ENCODE peak calls at places on chromosomes 7 and 10, in six cellular contexts. One of them, this sample, is unnamed. For H3K4me1, the result is how much of the 10 kb centered on the place peaks cover.

GRCh38 chr7:48299580-48300169 is 128.4 kb downstream of the ABCA13 start:
- DNase-seq in K562: peak
- DNase-seq in transverse colon: peak
- DNase-seq in A549: peak
- DNase-seq in H1: no peak
- DNase-seq in GM12878: peak
- DNase-seq in this sample: no peak

GRCh38 chr10:78774999-78775711 is 293.6 kb upstream of the ZMIZ1 start:
- DNase-seq in K562: no peak
- DNase-seq in transverse colon: no peak
- DNase-seq in A549: no peak
- DNase-seq in H1: no peak
- DNase-seq in GM12878: no peak
- DNase-seq in this sample: no peak

GRCh38 chr7:104841798-104842197 is 172.2 kb upstream of the KMT2E start:
- DNase-seq in K562: peak
- DNase-seq in transverse colon: no peak
- DNase-seq in A549: no peak
- DNase-seq in H1: no peak
- DNase-seq in GM12878: no peak
- DNase-seq in this sample: no peak

GRCh38 chr7:18174996-18175395 is 147.3 kb upstream of the PRPS1L1 start:
- DNase-seq in K562: peak
- DNase-seq in transverse colon: no peak
- DNase-seq in A549: no peak
- DNase-seq in H1: no peak
- DNase-seq in GM12878: no peak
- DNase-seq in this sample: no peak

GRCh38 chr7:6730343-6730633 is 23.5 kb upstream of the ZNF12 start:
- DNase-seq in K562: peak
- DNase-seq in transverse colon: no peak
- DNase-seq in A549: no peak
- DNase-seq in H1: no peak
- DNase-seq in GM12878: no peak
- DNase-seq in this sample: no peak

GRCh38 chr7:132491546-132491945 is 84.7 kb downstream of the PLXNA4 start:
- DNase-seq in K562: no peak
- DNase-seq in transverse colon: no peak
- DNase-seq in A549: no peak
- DNase-seq in H1: no peak
- DNase-seq in GM12878: no peak
- DNase-seq in this sample: no peak

GRCh38 chr7:132207782-132208181 is 368.5 kb downstream of the PLXNA4 start:
- DNase-seq in K562: no peak
- DNase-seq in transverse colon: no peak
- DNase-seq in A549: no peak
- DNase-seq in H1: no peak
- DNase-seq in GM12878: no peak
- DNase-seq in this sample: no peak

GRCh38 chr10:127259385-127259784 is 63.0 kb upstream of the INSYN2A start:
- DNase-seq in K562: no peak
- DNase-seq in transverse colon: no peak
- DNase-seq in A549: no peak
- DNase-seq in H1: no peak
- DNase-seq in GM12878: no peak
- DNase-seq in this sample: no peak

GRCh38 chr10:15227611-15228372 is 59.3 kb upstream of the NMT2 start:
- DNase-seq in K562: no peak
- DNase-seq in transverse colon: no peak
- DNase-seq in A549: no peak
- DNase-seq in H1: no peak
- DNase-seq in GM12878: no peak
- DNase-seq in this sample: no peak

GRCh38 chr10:29862926-29863614 is 196.3 kb downstream of the JCAD start:
- DNase-seq in K562: no peak
- DNase-seq in transverse colon: no peak
- DNase-seq in A549: peak
- DNase-seq in H1: no peak
- DNase-seq in GM12878: no peak
- DNase-seq in this sample: no peak

GRCh38 chr10:24722676-24723385 is 856 bp downstream of the ARHGAP21 start:
- DNase-seq in K562: peak
- DNase-seq in transverse colon: peak
- DNase-seq in A549: peak
- DNase-seq in H1: no peak
- DNase-seq in GM12878: no peak
- DNase-seq in this sample: peak

GRCh38 chr7:108461855-108462254 is 5.6 kb upstream of the NRCAM start:
- DNase-seq in K562: no peak
- DNase-seq in transverse colon: no peak
- DNase-seq in A549: no peak
- DNase-seq in H1: no peak
- DNase-seq in GM12878: no peak
- DNase-seq in this sample: no peak

GRCh38 chr10:86958831-86959736 is 685 bp downstream of the SNCG start:
- DNase-seq in K562: peak
- DNase-seq in transverse colon: no peak
- DNase-seq in A549: peak
- DNase-seq in H1: no peak
- DNase-seq in GM12878: no peak
- DNase-seq in this sample: peak

GRCh38 chr7:20798081-20798693 is 11.5 kb upstream of the SP8 start:
- DNase-seq in K562: peak
- DNase-seq in transverse colon: peak
- DNase-seq in A549: peak
- DNase-seq in H1: no peak
- DNase-seq in GM12878: no peak
- DNase-seq in this sample: no peak

GRCh38 chr10:124385627-124386185 is 33.0 kb downstream of the OAT start:
- DNase-seq in K562: no peak
- DNase-seq in transverse colon: no peak
- DNase-seq in A549: no peak
- DNase-seq in H1: no peak
- DNase-seq in GM12878: no peak
- DNase-seq in this sample: peak

GRCh38 chr7:92634924-92635519 is 44.8 kb upstream of the FAM133B start:
- DNase-seq in K562: no peak
- DNase-seq in transverse colon: no peak
- DNase-seq in A549: peak
- DNase-seq in H1: no peak
- DNase-seq in GM12878: no peak
- DNase-seq in this sample: no peak

GRCh38 chr10:21456160-21456559 is 69.3 kb downstream of the SKIDA1 start:
- DNase-seq in K562: no peak
- DNase-seq in transverse colon: no peak
- DNase-seq in A549: no peak
- DNase-seq in H1: no peak
- DNase-seq in GM12878: no peak
- DNase-seq in this sample: no peak

GRCh38 chr7:127550247-127550646 is 35.1 kb downstream of the GCC1 start:
- DNase-seq in K562: no peak
- DNase-seq in transverse colon: no peak
- DNase-seq in A549: peak
- DNase-seq in H1: no peak
- DNase-seq in GM12878: no peak
- DNase-seq in this sample: no peak

DNA sequence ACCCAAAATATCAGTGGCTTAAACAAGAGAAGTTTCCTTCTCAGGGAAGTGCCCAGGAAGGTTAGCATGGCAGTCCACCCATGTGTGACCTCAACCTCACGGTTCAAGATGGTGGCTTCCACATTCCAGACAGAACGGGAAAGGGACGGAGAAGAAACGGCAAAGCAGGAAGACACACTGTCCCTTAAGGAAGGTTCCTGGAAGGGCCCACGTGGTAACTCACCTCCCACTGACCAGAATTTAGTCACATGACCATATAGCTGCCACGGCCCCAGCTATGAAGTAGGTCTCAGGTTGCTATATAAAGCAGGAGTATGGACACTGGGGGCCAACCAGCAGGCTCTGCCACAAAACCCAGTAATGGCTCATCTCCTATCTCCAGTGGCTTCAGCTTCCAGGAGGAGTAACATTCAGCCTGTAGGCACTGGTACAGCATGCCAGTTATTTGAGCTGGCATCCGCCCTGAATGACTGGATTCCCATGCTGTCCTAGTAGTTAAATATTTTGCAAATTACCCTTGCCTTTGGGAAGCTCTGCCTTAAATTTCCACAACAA is 278.5 kb upstream of the KLF14 start:
- DNase-seq in K562: peak
- DNase-seq in transverse colon: no peak
- DNase-seq in A549: no peak
- DNase-seq in H1: no peak
- DNase-seq in GM12878: no peak
- DNase-seq in this sample: no peak
- H3K4me1 ChIP-seq in K562: under half
- H3K4me1 ChIP-seq in transverse colon: under half
- H3K4me1 ChIP-seq in A549: half or more
- H3K4me1 ChIP-seq in H1: under half
- H3K4me1 ChIP-seq in GM12878: half or more
- H3K4me1 ChIP-seq in this sample: half or more

DNA sequence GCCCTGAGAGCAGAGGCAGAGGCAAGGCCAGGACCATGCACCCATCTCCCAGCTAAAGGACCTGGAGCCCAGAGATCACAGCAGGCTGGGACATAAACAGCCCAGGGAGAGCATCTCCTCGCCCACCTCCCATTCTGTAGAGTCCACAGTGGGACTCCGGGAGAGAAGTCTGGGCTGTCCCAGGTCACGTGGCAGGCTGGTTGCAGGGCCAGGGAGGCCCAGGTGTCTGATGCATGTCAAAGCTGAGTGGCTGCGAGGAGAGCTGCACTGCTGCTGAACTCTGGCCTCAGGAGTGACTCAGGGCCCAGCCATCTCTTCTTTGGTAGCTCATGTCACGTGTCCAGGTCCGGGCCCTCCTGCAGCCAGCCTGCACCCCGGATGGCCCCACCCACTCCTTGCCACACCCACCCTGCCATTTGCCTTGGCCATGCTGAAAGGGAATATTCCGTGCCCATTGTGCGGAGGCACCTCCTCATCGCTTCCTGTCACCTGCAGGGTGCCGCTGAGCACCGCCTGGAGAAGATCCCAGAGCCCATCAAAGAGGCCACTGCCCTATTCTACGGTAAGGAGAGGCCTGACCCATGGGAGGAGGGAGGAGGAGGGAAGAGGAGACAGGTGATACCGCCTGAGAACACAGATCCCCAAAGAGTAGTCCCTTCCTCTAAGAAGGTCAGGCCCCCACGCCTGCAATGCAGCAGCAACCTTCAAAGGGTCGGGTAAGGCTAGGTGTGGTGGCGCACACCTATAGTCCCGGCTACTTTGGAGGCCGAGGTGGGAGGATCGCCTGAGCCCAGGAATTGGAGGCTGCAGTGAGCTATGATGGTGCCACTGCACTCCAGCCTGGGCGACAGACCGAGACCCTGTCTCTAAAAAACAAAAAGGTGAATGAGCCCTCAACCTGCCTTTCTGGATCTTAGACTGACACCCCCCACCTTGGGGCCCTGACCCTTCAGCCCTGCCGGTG is 12.6 kb upstream of the SH2B2 start:
- DNase-seq in K562: peak
- DNase-seq in transverse colon: peak
- DNase-seq in A549: peak
- DNase-seq in H1: no peak
- DNase-seq in GM12878: no peak
- DNase-seq in this sample: no peak
- TF ChIP-seq EP300 in K562: no peak
- TF ChIP-seq EP300 in transverse colon: no peak
- TF ChIP-seq EP300 in A549: no peak
- TF ChIP-seq EP300 in H1: no peak
- TF ChIP-seq EP300 in GM12878: no peak
- TF ChIP-seq EP300 in this sample: no peak

DNA sequence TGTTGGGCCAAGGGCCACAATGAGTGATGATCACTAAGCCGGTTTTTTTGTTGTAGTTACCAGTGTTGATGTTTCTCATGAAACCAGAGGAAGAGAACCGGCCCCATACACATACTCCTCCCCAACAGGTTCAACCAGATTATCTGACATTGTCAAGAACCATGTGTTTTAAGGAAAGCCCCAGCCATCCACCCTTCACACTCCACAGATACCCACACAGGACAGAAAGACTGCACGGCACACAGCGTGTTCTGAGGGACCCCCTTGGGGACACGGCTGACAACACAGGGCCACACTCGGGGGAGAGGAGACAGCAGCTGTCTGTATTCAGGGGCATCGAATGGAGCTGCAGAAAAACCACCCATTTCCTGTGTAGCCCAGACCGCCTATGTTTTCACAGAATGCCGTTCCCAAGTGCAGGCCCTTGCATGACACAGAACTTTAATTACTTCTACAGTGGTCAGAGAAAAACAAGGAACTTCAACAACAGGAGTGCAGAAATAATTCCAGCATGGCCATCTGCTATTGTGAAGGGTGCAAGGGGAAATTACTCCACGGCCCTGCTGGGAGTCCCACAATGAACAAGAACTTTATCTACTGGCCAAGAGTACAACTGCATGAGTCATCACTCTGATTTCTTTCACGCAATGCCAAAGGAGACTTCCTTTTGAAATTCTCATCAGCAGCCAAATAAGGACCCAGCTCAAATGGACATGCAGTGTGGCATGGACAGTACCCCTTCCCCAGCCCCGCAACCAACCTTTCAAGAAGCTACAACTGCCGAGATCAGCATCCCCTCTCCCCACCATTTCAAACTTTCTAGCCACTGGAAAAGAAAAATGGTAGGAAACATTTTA is 2.3 kb downstream of the KLF6 start:
- DNase-seq in K562: peak
- DNase-seq in transverse colon: peak
- DNase-seq in A549: peak
- DNase-seq in H1: no peak
- DNase-seq in GM12878: no peak
- DNase-seq in this sample: peak
- H3K4me1 ChIP-seq in K562: under half
- H3K4me1 ChIP-seq in transverse colon: under half
- H3K4me1 ChIP-seq in A549: half or more
- H3K4me1 ChIP-seq in H1: under half
- H3K4me1 ChIP-seq in GM12878: under half
- H3K4me1 ChIP-seq in this sample: under half

DNA sequence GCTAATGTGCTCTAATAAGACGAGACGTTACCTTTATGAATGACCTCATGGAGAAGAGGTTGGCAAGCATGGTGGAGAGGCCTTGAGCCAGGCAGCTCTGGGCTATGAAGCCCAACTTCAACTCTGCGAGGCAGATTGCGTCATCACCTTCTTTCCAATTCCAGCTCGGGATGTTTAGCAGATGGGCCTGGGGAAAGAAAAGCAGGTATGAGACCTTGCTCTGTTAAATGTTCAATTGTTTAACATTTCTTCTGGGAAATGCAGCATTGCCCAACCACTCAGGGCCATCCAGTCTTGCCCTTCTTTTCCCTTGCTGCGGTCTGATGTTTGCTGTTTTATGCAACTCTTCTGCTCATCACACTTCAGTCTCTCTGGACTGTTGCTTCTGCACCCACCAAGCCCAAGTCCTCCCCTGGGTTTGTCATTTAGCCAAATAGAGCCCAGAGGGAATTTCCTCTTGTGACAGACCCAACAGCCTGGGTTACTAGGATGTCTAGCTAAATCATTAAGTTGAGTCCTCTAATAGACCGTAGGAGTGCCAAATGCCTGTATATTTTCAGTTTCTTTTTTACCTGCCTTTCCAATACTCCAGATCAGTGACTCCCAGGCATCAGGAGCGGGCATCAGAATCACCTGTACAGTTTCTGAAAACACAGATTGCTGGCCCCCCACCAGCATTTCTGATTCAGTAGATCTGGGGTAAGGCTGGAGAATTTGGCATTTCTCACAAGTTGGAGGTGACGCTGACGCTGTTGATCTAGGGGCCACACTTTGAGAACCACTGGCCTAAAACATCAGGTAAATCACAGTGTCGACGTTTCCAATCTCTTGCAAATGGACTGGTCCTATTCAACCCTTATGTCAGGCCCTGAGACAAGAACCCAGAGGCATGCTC is 564.3 kb downstream of the KCNMA1 start:
- DNase-seq in K562: no peak
- DNase-seq in transverse colon: peak
- DNase-seq in A549: no peak
- DNase-seq in H1: no peak
- DNase-seq in GM12878: no peak
- DNase-seq in this sample: peak
- TF ChIP-seq EP300 in K562: no peak
- TF ChIP-seq EP300 in transverse colon: peak
- TF ChIP-seq EP300 in A549: no peak
- TF ChIP-seq EP300 in H1: no peak
- TF ChIP-seq EP300 in GM12878: no peak
- TF ChIP-seq EP300 in this sample: peak